ENCODE peak calls at places on chromosome 2, in four cellular contexts. D, K, U and J are unnamed samples.

GRCh38 chr2:202023198-202023903 is 10.3 kb upstream of the FZD7 start:
- DNase-seq in K (no peak), U (no peak), D (no peak), J (no peak)

GRCh38 chr2:68185541-68186164 is 28.0 kb downstream of the PNO1 start:
- DNase-seq in K (no peak), D (peak), U (peak), J (peak)

GRCh38 chr2:239288951-239289481 is 111.8 kb downstream of the HDAC4 start:
- DNase-seq in K (no peak), D (no peak), U (no peak), J (peak)

GRCh38 chr2:122366427-122366826 is 611.0 kb downstream of the TSN start:
- DNase-seq in U (no peak), D (no peak), K (no peak), J (no peak)

GRCh38 chr2:225468131-225468530 is 68.6 kb downstream of the NYAP2 start:
- DNase-seq in K (no peak), D (no peak), U (no peak), J (no peak)

GRCh38 chr2:212962691-212963090 is 188.7 kb downstream of the IKZF2 start:
- DNase-seq in D (no peak), U (no peak), K (no peak), J (no peak)

GRCh38 chr2:172922294-172922693 is 153.4 kb upstream of the MAP3K20 start:
- DNase-seq in D (no peak), K (no peak), U (no peak), J (no peak)

GRCh38 chr2:131034122-131035051 is 58.9 kb downstream of the FAM168B start:
- DNase-seq in D (peak), U (no peak), K (no peak), J (peak)

GRCh38 chr2:184549153-184549552 is 49.2 kb upstream of the ZNF804A start:
- DNase-seq in D (no peak), K (no peak), U (no peak), J (no peak)

GRCh38 chr2:201363857-201364560 is 6.9 kb upstream of the FLACC1 start:
- DNase-seq in D (peak), U (peak), K (no peak), J (peak)

GRCh38 chr2:231533777-231534125 is 3.5 kb upstream of the NMUR1 start:
- DNase-seq in D (no peak), K (no peak), U (no peak), J (no peak)

GRCh38 chr2:113218283-113219091 is 44.7 kb downstream of the PSD4 start:
- DNase-seq in D (peak), U (no peak), K (no peak), J (peak)

GRCh38 chr2:241768850-241769249 is 7.8 kb upstream of the GAL3ST2 start:
- DNase-seq in D (no peak), K (no peak), U (no peak), J (peak)